ENCODE peak calls at places on chromosomes 7 and 10, in seven cellular contexts. Y is mesendoderm, V is neuronal stem cell, E is H9, I is mesenchymal stem cell, H is H1, C is trophoblast cell. D is an unnamed sample.

GRCh38 chr10:3987142-3987974 is 202.3 kb upstream of the KLF6 start:
- DNase-seq in C (no peak), H (no peak), Y (no peak), I (peak), E (no peak), V (no peak), D (peak)

GRCh38 chr10:11272915-11273389 is 255.3 kb downstream of the CELF2 start:
- DNase-seq in I (no peak), Y (no peak), V (no peak), H (no peak), E (no peak), C (no peak), D (no peak)

GRCh38 chr10:70920519-70920918 is 32.2 kb upstream of the PCBD1 start:
- DNase-seq in I (no peak), E (no peak), Y (no peak), H (no peak), V (no peak), C (no peak), D (no peak)

GRCh38 chr10:132272061-132272766 is 35.5 kb downstream of the STK32C start:
- DNase-seq in C (no peak), Y (no peak), E (no peak), H (no peak), I (no peak), V (no peak), D (peak)

GRCh38 chr10:86813101-86813500 is 56.7 kb downstream of the BMPR1A start:
- DNase-seq in Y (no peak), V (no peak), H (no peak), I (no peak), C (no peak), E (no peak), D (no peak)

GRCh38 chr10:68871105-68871711 is 29.9 kb upstream of the DDX50 start:
- DNase-seq in H (no peak), V (peak), C (no peak), Y (peak), E (no peak), I (peak), D (peak)

GRCh38 chr7:96321041-96321669 is 743 bp downstream of the SLC25A13 start:
- DNase-seq in E (peak), C (peak), H (peak), Y (peak), V (peak), I (peak), D (peak)

GRCh38 chr10:103750836-103751235 is 104.5 kb downstream of the SH3PXD2A start:
- DNase-seq in V (no peak), H (no peak), E (no peak), I (no peak), C (peak), Y (no peak), D (no peak)

GRCh38 chr10:131090761-131091661 is 220.5 kb downstream of the TCERG1L start:
- DNase-seq in E (no peak), H (peak), C (no peak), V (no peak), I (no peak), Y (no peak), D (no peak)

GRCh38 chr7:133121175-133121844 is 39.4 kb upstream of the CHCHD3 start:
- DNase-seq in H (no peak), V (no peak), E (no peak), C (no peak), Y (peak), I (no peak), D (no peak)

GRCh38 chr10:77374189-77374656 is 263.4 kb downstream of the KCNMA1 start:
- DNase-seq in I (peak), V (no peak), E (no peak), Y (no peak), H (no peak), C (no peak), D (peak)

GRCh38 chr10:77368006-77368405 is 269.6 kb downstream of the KCNMA1 start:
- DNase-seq in H (no peak), I (no peak), C (no peak), V (no peak), Y (no peak), E (no peak), D (no peak)

GRCh38 chr10:77372400-77372799 is 265.2 kb downstream of the KCNMA1 start:
- DNase-seq in H (no peak), E (no peak), C (no peak), Y (no peak), I (no peak), V (no peak), D (no peak)

GRCh38 chr10:77371848-77372247 is 265.8 kb downstream of the KCNMA1 start:
- DNase-seq in C (no peak), H (no peak), Y (no peak), V (no peak), E (no peak), I (no peak), D (no peak)

GRCh38 chr10:77371421-77371820 is 266.2 kb downstream of the KCNMA1 start:
- DNase-seq in V (no peak), Y (no peak), E (no peak), H (no peak), C (no peak), I (no peak), D (no peak)
- H3K4ac ChIP-seq in V (no peak), Y (no peak), E (no peak), H (no peak), C (no peak), I (no peak), D (no peak)

GRCh38 chr7:30353532-30353931 is 69.1 kb downstream of the ZNRF2 start:
- DNase-seq in E (no peak), C (no peak), V (no peak), I (no peak), Y (no peak), H (no peak), D (no peak)
- H3K4ac ChIP-seq in E (no peak), C (no peak), V (no peak), I (no peak), Y (no peak), H (no peak), D (no peak)

GRCh38 chr10:63094405-63094804 is 38.7 kb upstream of the NRBF2 start:
- DNase-seq in Y (no peak), I (no peak), V (no peak), H (no peak), E (no peak), C (peak), D (no peak)

DNA sequence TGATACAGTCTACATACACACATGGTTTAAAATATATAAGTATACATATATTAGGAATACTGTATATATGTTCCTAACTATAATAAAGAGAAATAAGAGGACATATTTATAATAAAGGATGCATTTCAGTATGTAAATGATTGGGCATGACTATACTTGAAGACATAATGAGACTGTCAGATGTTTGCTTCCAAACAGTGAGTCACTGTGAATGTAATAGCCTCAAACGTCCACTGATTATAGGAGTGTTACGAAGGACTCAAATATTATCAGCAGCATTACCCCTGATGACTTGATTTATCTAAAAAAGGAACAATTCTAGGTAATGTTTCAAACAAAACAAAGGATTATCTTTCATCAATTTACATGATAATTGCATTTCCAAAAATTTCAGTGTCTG is 39.9 kb upstream of the NRBF2 start:
- DNase-seq in I (no peak), V (no peak), C (no peak), E (no peak), H (no peak), Y (no peak), D (peak)
- H3K4ac ChIP-seq in I (no peak), V (no peak), C (no peak), E (no peak), H (no peak), Y (no peak), D (no peak)

GRCh38 chr7:91826377-91826776 is 54.1 kb downstream of the MTERF1 start:
- DNase-seq in V (no peak), H (no peak), C (no peak), Y (peak), I (no peak), E (no peak), D (peak)
- H3K4ac ChIP-seq in V (no peak), H (no peak), C (no peak), Y (no peak), I (no peak), E (no peak), D (no peak)

GRCh38 chr10:63457576-63457975 is 8.2 kb downstream of the JMJD1C start:
- DNase-seq in E (no peak), I (no peak), H (no peak), C (no peak), Y (no peak), V (no peak), D (no peak)
- H3K4ac ChIP-seq in E (no peak), I (no peak), H (no peak), C (no peak), Y (no peak), V (no peak), D (no peak)

GRCh38 chr7:152355474-152356057 is 80.2 kb downstream of the KMT2C start:
- DNase-seq in I (no peak), H (no peak), C (no peak), E (no peak), Y (no peak), V (no peak), D (no peak)

GRCh38 chr7:152347888-152348287 is 87.9 kb downstream of the KMT2C start:
- DNase-seq in H (no peak), I (no peak), V (no peak), E (no peak), C (no peak), Y (no peak), D (no peak)

GRCh38 chr7:152354061-152354460 is 81.7 kb downstream of the KMT2C start:
- DNase-seq in E (no peak), Y (no peak), H (no peak), C (no peak), I (peak), V (no peak), D (peak)

GRCh38 chr7:152351168-152351567 is 84.6 kb downstream of the KMT2C start:
- DNase-seq in V (no peak), Y (no peak), I (peak), E (no peak), H (no peak), C (peak), D (peak)
- H3K4ac ChIP-seq in V (no peak), Y (no peak), I (no peak), E (no peak), H (no peak), C (no peak), D (no peak)